ENCODE peak calls at places on chromosomes 1 and 21, in four cellular contexts. One of them, this sample, is unnamed.
A peak's percentile ranks its signal among the peaks of the same experiment; 100 is the strongest.

GRCh38 chr1:74571493-74571800 is 59.0 kb upstream of the LRRC53 start:
- DNase-seq in neural progenitor cell: no peak
- DNase-seq in DND-41: no peak
- DNase-seq in GM12878: no peak
- DNase-seq in this sample: no peak

GRCh38 chr1:3483801-3484444 is 29.5 kb downstream of the ARHGEF16 start:
- DNase-seq in neural progenitor cell: peak; percentile 59
- DNase-seq in DND-41: peak; percentile 40
- DNase-seq in GM12878: no peak
- DNase-seq in this sample: no peak

GRCh38 chr1:47931395-47931794 is 65.8 kb downstream of the TRABD2B start:
- DNase-seq in neural progenitor cell: no peak
- DNase-seq in DND-41: peak; percentile 46
- DNase-seq in GM12878: no peak
- DNase-seq in this sample: no peak

GRCh38 chr21:46195595-46196195 is 11.4 kb upstream of the SPATC1L start:
- DNase-seq in neural progenitor cell: no peak
- DNase-seq in DND-41: no peak
- DNase-seq in GM12878: no peak
- DNase-seq in this sample: no peak

GRCh38 chr1:34280509-34280908 is 103.8 kb downstream of the C1orf94 start:
- DNase-seq in neural progenitor cell: no peak
- DNase-seq in DND-41: no peak
- DNase-seq in GM12878: no peak
- DNase-seq in this sample: no peak

GRCh38 chr1:59994302-59995198 is 68.0 kb upstream of the CYP2J2 start:
- DNase-seq in neural progenitor cell: no peak
- DNase-seq in DND-41: no peak
- DNase-seq in GM12878: no peak
- DNase-seq in this sample: no peak

GRCh38 chr21:44415073-44416025 is 40.0 kb upstream of the LRRC3 start:
- DNase-seq in neural progenitor cell: peak; percentile 38
- DNase-seq in DND-41: no peak
- DNase-seq in GM12878: no peak
- DNase-seq in this sample: no peak

GRCh38 chr1:160925652-160926241 is 28.9 kb downstream of the ITLN2 start:
- DNase-seq in neural progenitor cell: no peak
- DNase-seq in DND-41: no peak
- DNase-seq in GM12878: no peak
- DNase-seq in this sample: no peak

GRCh38 chr1:203537806-203538464 is 44.0 kb downstream of the OPTC start:
- DNase-seq in neural progenitor cell: no peak
- DNase-seq in DND-41: no peak
- DNase-seq in GM12878: no peak
- DNase-seq in this sample: no peak

GRCh38 chr1:113042336-113043143 is 30.5 kb upstream of the LRIG2 start:
- DNase-seq in neural progenitor cell: peak; percentile 92
- DNase-seq in DND-41: no peak
- DNase-seq in GM12878: no peak
- DNase-seq in this sample: no peak

GRCh38 chr1:27341525-27342252 is at the start of gene SYTL1:
- DNase-seq in neural progenitor cell: peak; percentile 80
- DNase-seq in DND-41: peak; percentile 62
- DNase-seq in GM12878: no peak
- DNase-seq in this sample: no peak

GRCh38 chr1:237220243-237220642 is 178.3 kb downstream of the RYR2 start:
- DNase-seq in neural progenitor cell: no peak
- DNase-seq in DND-41: no peak
- DNase-seq in GM12878: no peak
- DNase-seq in this sample: no peak

GRCh38 chr1:232805269-232806070 is at the start of gene MAP10:
- DNase-seq in neural progenitor cell: peak; percentile 82
- DNase-seq in DND-41: peak; percentile 92
- DNase-seq in GM12878: peak; percentile 51
- DNase-seq in this sample: no peak

GRCh38 chr1:103948526-103948925 is 198.8 kb downstream of the AMY1C start:
- DNase-seq in neural progenitor cell: no peak
- DNase-seq in DND-41: no peak
- DNase-seq in GM12878: no peak
- DNase-seq in this sample: peak; percentile 37

GRCh38 chr1:226635456-226635941 is 86.9 kb downstream of the STUM start:
- DNase-seq in neural progenitor cell: no peak
- DNase-seq in DND-41: no peak
- DNase-seq in GM12878: no peak
- DNase-seq in this sample: no peak

GRCh38 chr1:201219481-201220387 is 29.1 kb downstream of the IGFN1 start:
- DNase-seq in neural progenitor cell: no peak
- DNase-seq in DND-41: no peak
- DNase-seq in GM12878: no peak
- DNase-seq in this sample: no peak

GRCh38 chr1:179038528-179039281 is 13.0 kb downstream of the FAM20B start:
- DNase-seq in neural progenitor cell: no peak
- DNase-seq in DND-41: no peak
- DNase-seq in GM12878: no peak
- DNase-seq in this sample: no peak

GRCh38 chr21:43274946-43275310 is 106.1 kb downstream of the CRYAA start:
- DNase-seq in neural progenitor cell: no peak
- DNase-seq in DND-41: no peak
- DNase-seq in GM12878: no peak
- DNase-seq in this sample: no peak

GRCh38 chr21:40047993-40048730 is 180.9 kb downstream of the PCP4 start:
- DNase-seq in neural progenitor cell: no peak
- DNase-seq in DND-41: no peak
- DNase-seq in GM12878: no peak
- DNase-seq in this sample: no peak

GRCh38 chr1:39671793-39672550 is at the start of gene NT5C1A:
- DNase-seq in neural progenitor cell: peak; percentile 71
- DNase-seq in DND-41: no peak
- DNase-seq in GM12878: no peak
- DNase-seq in this sample: no peak
- TF ChIP-seq EZH2 in neural progenitor cell: peak; percentile 91
- TF ChIP-seq EZH2 in DND-41: no peak
- TF ChIP-seq EZH2 in GM12878: no peak
- TF ChIP-seq EZH2 in this sample: peak; percentile 96

GRCh38 chr1:230107941-230108340 is 40.9 kb downstream of the GALNT2 start:
- DNase-seq in neural progenitor cell: no peak
- DNase-seq in DND-41: no peak
- DNase-seq in GM12878: no peak
- DNase-seq in this sample: no peak

GRCh38 chr1:230109871-230110667 is 43.0 kb downstream of the GALNT2 start:
- DNase-seq in neural progenitor cell: peak; percentile 52
- DNase-seq in DND-41: peak; percentile 92
- DNase-seq in GM12878: peak; percentile 88
- DNase-seq in this sample: no peak

GRCh38 chr1:230110971-230111370 is 43.9 kb downstream of the GALNT2 start:
- DNase-seq in neural progenitor cell: no peak
- DNase-seq in DND-41: no peak
- DNase-seq in GM12878: no peak
- DNase-seq in this sample: no peak

GRCh38 chr1:230108580-230108979 is 41.5 kb downstream of the GALNT2 start:
- DNase-seq in neural progenitor cell: no peak
- DNase-seq in DND-41: no peak
- DNase-seq in GM12878: no peak
- DNase-seq in this sample: no peak

DNA sequence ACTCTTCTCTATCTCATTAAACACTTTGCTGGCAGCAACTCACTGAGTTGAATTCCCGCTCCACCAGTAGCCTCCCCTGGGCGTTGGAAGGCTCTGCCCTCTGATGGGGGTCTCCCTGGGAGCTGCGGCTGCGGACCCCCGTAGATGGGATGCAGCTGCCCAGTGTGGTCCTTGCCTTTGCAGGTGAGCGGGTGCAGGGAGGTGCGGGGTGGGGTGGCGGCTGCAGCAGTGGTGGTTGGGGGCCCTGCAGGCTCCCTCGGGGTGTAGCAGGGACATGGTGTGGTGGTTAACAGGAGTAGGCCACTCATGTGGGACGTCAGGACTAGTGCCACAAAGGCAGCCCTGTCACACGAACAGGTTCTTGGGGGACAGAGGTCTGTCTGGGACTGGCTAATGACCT is 42.0 kb downstream of the GALNT2 start:
- DNase-seq in neural progenitor cell: no peak
- DNase-seq in DND-41: no peak
- DNase-seq in GM12878: no peak
- DNase-seq in this sample: no peak
- TF ChIP-seq EZH2 in neural progenitor cell: no peak
- TF ChIP-seq EZH2 in DND-41: no peak
- TF ChIP-seq EZH2 in GM12878: no peak
- TF ChIP-seq EZH2 in this sample: no peak

GRCh38 chr1:61264825-61265242 is 182.5 kb downstream of the NFIA start:
- DNase-seq in neural progenitor cell: no peak
- DNase-seq in DND-41: no peak
- DNase-seq in GM12878: no peak
- DNase-seq in this sample: no peak
- TF ChIP-seq EZH2 in neural progenitor cell: no peak
- TF ChIP-seq EZH2 in DND-41: no peak
- TF ChIP-seq EZH2 in GM12878: no peak
- TF ChIP-seq EZH2 in this sample: no peak

DNA sequence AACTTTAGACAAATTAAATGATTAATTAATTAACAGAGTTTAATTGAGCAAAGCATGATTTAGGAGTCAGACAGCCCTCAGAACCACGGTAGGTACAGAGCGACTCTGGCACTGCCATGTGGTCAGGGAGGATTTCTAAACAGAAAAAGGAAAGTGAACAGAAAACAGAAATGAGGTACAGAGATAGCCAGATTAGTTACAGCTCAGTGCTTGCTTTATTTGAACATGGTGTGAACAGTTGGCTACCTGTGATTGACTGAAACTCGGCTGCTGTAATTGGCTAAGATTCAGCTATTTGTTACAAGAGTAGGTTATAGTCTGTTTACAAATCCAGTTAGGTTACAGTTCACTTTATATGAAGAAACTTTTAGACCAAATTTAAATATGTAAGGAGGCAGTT is 163.0 kb upstream of the TNR start:
- DNase-seq in neural progenitor cell: peak; percentile 48
- DNase-seq in DND-41: no peak
- DNase-seq in GM12878: no peak
- DNase-seq in this sample: no peak
- TF ChIP-seq EZH2 in neural progenitor cell: no peak
- TF ChIP-seq EZH2 in DND-41: no peak
- TF ChIP-seq EZH2 in GM12878: no peak
- TF ChIP-seq EZH2 in this sample: no peak

GRCh38 chr1:155125946-155126493 is 1.7 kb upstream of the EFNA1 start:
- DNase-seq in neural progenitor cell: peak; percentile 70
- DNase-seq in DND-41: no peak
- DNase-seq in GM12878: no peak
- DNase-seq in this sample: no peak
- TF ChIP-seq EZH2 in neural progenitor cell: peak; percentile 43
- TF ChIP-seq EZH2 in DND-41: no peak
- TF ChIP-seq EZH2 in GM12878: no peak
- TF ChIP-seq EZH2 in this sample: no peak

DNA sequence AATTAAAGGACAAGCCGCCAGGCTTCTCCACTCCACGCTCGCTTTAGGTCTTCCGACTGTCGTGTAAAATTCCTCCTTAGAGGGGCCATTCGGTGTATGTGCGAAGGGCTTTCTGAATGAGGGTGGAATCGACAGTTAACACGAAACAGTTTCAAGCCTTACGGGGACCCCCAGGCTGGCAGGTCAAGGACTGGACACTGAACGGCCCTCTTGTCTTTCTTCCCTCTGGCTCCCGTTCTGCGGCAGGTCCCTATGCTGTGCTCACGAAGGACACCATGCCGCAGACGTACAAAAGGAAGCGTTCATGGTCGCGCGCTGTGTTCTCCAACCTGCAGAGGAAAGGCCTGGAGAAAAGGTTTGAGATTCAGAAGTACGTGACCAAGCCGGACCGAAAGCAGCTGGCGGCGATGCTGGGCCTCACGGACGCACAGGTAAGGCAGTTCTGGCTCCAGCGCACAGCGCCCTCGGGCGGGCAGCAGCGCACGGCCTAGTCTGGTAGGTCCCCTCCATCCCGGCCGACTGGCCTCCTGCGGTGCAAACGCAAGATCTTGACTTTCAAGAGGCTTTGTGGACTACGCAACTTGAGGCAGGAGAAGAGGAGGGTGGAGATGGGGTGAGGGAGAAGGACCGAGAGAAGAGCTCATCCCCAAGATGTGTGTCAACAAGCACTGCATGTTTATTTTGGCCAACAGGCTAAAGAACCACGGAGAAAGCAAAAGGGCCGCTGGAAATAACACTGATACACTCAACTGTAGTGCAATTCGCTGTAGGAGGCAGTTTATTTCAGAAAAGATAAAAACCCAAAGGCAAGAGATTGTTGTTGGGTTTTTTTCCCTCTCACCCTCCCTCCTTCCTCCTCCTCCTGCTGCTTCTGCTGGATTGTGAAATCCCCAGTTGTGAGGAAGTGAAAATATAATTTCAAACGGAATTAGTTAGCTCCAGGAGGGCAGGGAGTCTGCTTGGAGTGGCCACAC is 3.0 kb downstream of the HLX start:
- DNase-seq in neural progenitor cell: peak; percentile 80
- DNase-seq in DND-41: no peak
- DNase-seq in GM12878: no peak
- DNase-seq in this sample: no peak
- TF ChIP-seq EZH2 in neural progenitor cell: peak; percentile 76
- TF ChIP-seq EZH2 in DND-41: no peak
- TF ChIP-seq EZH2 in GM12878: no peak
- TF ChIP-seq EZH2 in this sample: no peak